ENCODE peak calls at places on chromosomes 11 and 22, in eight cellular contexts. V, T, E, O, I, S, X and Y are unnamed samples.
A peak's percentile ranks its signal among the peaks of the same experiment; 100 is the strongest.

GRCh38 chr11:95108159-95108611 is 18.5 kb downstream of the ENDOD1 start:
- DNase-seq in V (peak; percentile 90), T (peak; percentile 90), E (peak; percentile 63), O (peak; percentile 92), I (no peak), S (peak; percentile 76), X (no peak), Y (no peak)

GRCh38 chr11:87851827-87852226 is 323.4 kb downstream of the RAB38 start:
- DNase-seq in V (no peak), T (no peak), E (no peak), O (no peak), I (no peak), S (no peak), X (no peak), Y (no peak)

GRCh38 chr11:65452806-65453490 is 30.4 kb downstream of the NEAT1 start:
- DNase-seq in V (peak; percentile 93), T (peak; percentile 83), E (no peak), O (peak; percentile 97), I (no peak), S (peak; percentile 60), X (no peak), Y (no peak)

GRCh38 chr22:36397081-36397766 is 9.5 kb upstream of the MYH9 start:
- DNase-seq in V (peak; percentile 87), T (peak; percentile 42), E (no peak), O (peak; percentile 91), I (no peak), S (peak; percentile 21), X (no peak), Y (no peak)

GRCh38 chr11:70410276-70410675 is 11.9 kb downstream of the CTTN start:
- DNase-seq in V (no peak), T (no peak), E (no peak), O (peak; percentile 46), I (no peak), S (no peak), X (no peak), Y (no peak)

GRCh38 chr11:128341767-128342318 is 245.5 kb downstream of the ETS1 start:
- DNase-seq in V (no peak), T (no peak), E (no peak), O (no peak), I (no peak), S (no peak), X (no peak), Y (no peak)

GRCh38 chr11:70476669-70477068 is 78.3 kb downstream of the CTTN start:
- DNase-seq in V (no peak), T (peak; percentile 45), E (no peak), O (peak; percentile 89), I (no peak), S (no peak), X (no peak), Y (no peak)

GRCh38 chr11:96037267-96037990 is 113.5 kb upstream of the MTMR2 start:
- DNase-seq in V (peak; percentile 68), T (peak; percentile 95), E (no peak), O (peak; percentile 73), I (no peak), S (peak; percentile 41), X (no peak), Y (no peak)

GRCh38 chr11:69302447-69302846 is 8.5 kb downstream of the MYEOV start:
- DNase-seq in V (no peak), T (no peak), E (no peak), O (peak; percentile 66), I (no peak), S (no peak), X (no peak), Y (no peak)

GRCh38 chr22:32339190-32340012 is 18.3 kb upstream of the RFPL3 start:
- DNase-seq in V (no peak), T (no peak), E (no peak), O (no peak), I (no peak), S (no peak), X (no peak), Y (no peak)

GRCh38 chr22:31814942-31815341 is 61.1 kb downstream of the DEPDC5 start:
- DNase-seq in V (no peak), T (no peak), E (no peak), O (no peak), I (no peak), S (no peak), X (no peak), Y (no peak)

GRCh38 chr11:119484741-119485605 is 62.0 kb upstream of the THY1 start:
- DNase-seq in V (no peak), T (no peak), E (peak; percentile 7), O (no peak), I (no peak), S (no peak), X (no peak), Y (no peak)
- TF ChIP-seq CTCF in V (peak; percentile 19), T (peak; percentile 43), E (no peak), O (no peak), I (no peak), S (no peak), X (no peak), Y (peak; percentile 55)

DNA sequence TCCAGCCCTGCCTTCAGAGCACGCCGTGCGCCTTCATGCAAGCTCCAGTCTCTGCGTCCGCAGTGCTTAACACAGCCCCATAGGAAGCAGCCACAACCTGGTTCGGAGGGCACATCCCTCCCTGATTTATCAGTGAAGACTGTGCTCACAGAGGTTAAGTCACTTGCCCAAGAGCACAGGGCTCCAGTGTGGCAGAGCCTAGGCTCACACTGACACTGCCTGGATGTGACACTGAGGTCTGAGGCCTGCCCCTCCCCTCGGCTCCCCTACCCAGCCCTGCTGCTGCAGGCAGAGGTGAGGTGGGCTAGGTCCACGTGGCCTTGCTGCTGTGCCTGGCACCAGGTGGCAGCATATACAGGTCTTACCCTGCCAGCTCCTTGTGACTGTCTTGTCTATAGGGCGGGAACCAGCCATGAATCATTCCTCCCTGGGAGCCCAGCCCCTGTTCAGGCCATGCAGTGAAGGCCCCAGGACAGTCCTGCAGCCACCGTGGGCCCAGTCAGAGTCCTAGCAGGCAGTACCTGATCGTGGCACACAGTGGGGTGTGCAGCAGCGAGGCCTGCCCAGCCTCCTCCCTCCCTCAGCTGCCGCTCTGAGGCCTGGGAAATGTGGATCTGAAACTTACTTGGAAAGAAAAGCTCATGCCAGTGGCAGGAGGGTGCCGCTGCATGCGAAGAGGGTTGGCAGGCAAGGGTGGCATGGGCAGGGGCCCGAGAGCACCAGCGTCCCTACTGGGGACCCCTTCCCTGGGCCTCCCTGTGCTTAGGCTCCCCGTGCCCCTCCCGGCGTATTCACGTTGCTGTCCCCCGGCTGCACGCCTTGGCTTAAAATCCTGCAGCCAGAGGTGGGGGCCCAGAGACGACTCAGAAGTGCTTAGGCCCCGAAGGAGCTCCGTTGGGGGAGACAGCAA is 1.2 kb upstream of the CERK start:
- DNase-seq in V (peak; percentile 80), T (no peak), E (no peak), O (peak; percentile 97), I (peak; percentile 64), S (peak; percentile 79), X (no peak), Y (peak; percentile 16)
- TF ChIP-seq CTCF in V (peak; percentile 31), T (no peak), E (no peak), O (peak; percentile 28), I (peak; percentile 63), S (peak; percentile 78), X (peak; percentile 18), Y (no peak)

GRCh38 chr11:119705362-119705761 is 23.6 kb downstream of the NECTIN1 start:
- DNase-seq in V (no peak), T (no peak), E (no peak), O (no peak), I (no peak), S (no peak), X (no peak), Y (no peak)

GRCh38 chr11:119706029-119706428 is 23.0 kb downstream of the NECTIN1 start:
- DNase-seq in V (no peak), T (no peak), E (no peak), O (no peak), I (no peak), S (no peak), X (no peak), Y (no peak)

GRCh38 chr11:119709171-119709570 is 19.8 kb downstream of the NECTIN1 start:
- DNase-seq in V (no peak), T (no peak), E (no peak), O (no peak), I (no peak), S (no peak), X (no peak), Y (no peak)

GRCh38 chr11:119704849-119705248 is 24.2 kb downstream of the NECTIN1 start:
- DNase-seq in V (no peak), T (no peak), E (no peak), O (no peak), I (no peak), S (no peak), X (no peak), Y (no peak)

DNA sequence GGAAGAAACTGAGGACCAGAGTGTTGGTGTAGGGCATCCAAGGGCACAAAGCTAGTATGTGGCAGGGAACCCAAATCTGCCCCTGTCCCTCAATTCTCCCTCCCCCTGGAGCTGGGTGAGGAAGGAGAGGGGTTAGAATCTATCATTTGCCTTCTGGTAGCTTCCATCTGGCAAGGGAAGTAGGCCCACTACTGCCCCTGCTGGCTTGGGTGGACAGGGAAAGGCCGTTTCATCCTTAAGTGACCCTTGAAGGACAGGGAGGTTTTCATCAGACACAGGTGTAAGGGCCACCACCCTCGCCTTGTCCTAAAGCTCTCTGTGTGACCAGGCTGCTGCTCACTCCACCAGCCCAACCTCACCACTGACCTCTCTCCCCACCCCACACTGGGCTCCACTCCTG is 22.1 kb downstream of the NECTIN1 start:
- DNase-seq in V (no peak), T (no peak), E (no peak), O (no peak), I (no peak), S (no peak), X (no peak), Y (no peak)
- TF ChIP-seq CTCF in V (peak; percentile 26), T (peak; percentile 55), E (no peak), O (peak; percentile 28), I (no peak), S (peak; percentile 8), X (peak; percentile 3), Y (no peak)

GRCh38 chr11:134266440-134266839 is 9.7 kb upstream of the GLB1L3 start:
- DNase-seq in V (no peak), T (no peak), E (no peak), O (no peak), I (no peak), S (no peak), X (no peak), Y (no peak)

GRCh38 chr11:134266841-134267251 is 9.3 kb upstream of the GLB1L3 start:
- DNase-seq in V (peak; percentile 89), T (peak; percentile 97), E (peak; percentile 54), O (peak; percentile 91), I (no peak), S (peak; percentile 84), X (no peak), Y (no peak)

GRCh38 chr11:134264966-134265365 is 11.2 kb upstream of the GLB1L3 start:
- DNase-seq in V (no peak), T (no peak), E (no peak), O (no peak), I (no peak), S (no peak), X (no peak), Y (no peak)

GRCh38 chr11:134267966-134268365 is 8.2 kb upstream of the GLB1L3 start:
- DNase-seq in V (no peak), T (no peak), E (no peak), O (no peak), I (no peak), S (no peak), X (no peak), Y (no peak)

DNA sequence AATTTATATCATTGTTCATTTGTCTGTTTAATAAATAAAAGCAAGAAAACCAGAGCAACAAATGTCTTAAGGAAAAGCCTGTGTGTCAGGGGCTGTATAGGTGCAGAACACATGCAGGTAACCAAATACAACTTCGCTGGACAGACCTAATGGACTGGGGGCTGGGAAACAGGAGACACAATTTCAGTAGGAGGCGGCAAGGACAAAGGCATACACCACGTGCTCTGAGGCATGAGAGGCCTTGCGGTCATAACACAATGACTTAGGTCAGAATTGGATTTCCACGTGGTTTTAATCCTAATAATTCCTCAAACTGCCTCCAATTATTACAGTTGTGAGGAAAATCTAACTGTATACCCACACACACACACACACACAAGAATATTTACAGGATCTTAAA is 8.7 kb upstream of the GLB1L3 start:
- DNase-seq in V (no peak), T (no peak), E (no peak), O (no peak), I (no peak), S (no peak), X (no peak), Y (no peak)
- TF ChIP-seq CTCF in V (no peak), T (no peak), E (no peak), O (no peak), I (no peak), S (no peak), X (no peak), Y (no peak)